ENCODE peak calls at places on chromosome 22, in four cellular contexts. K is K562, J is H1, V is HCT116. C is an unnamed sample.

GRCh38 chr22:28151241-28151640 is 232.2 kb upstream of the PITPNB start:
- DNase-seq in K (no peak), V (no peak), J (no peak), C (no peak)

GRCh38 chr22:22111267-22111751 is 128.7 kb upstream of the TOP3B start:
- DNase-seq in V (no peak), J (no peak), K (peak; percentile 89), C (no peak)

GRCh38 chr22:41094036-41094435 is 1.6 kb downstream of the EP300 start:
- DNase-seq in J (no peak), V (no peak), K (no peak), C (peak; percentile 16)

GRCh38 chr22:24183321-24184031 is 2.2 kb downstream of the SUSD2 start:
- DNase-seq in K (no peak), V (no peak), J (no peak), C (no peak)

GRCh38 chr22:23684561-23685031 is 6.2 kb upstream of the RGL4 start:
- DNase-seq in K (peak; percentile 85), J (no peak), V (no peak), C (no peak)

GRCh38 chr22:35274154-35274871 is 17.0 kb downstream of the HMGXB4 start:
- DNase-seq in J (no peak), K (no peak), V (no peak), C (no peak)

GRCh38 chr22:20578707-20579106 is 71.3 kb downstream of the MED15 start:
- DNase-seq in V (no peak), K (no peak), J (no peak), C (no peak)

GRCh38 chr22:28051787-28052356 is 132.8 kb upstream of the PITPNB start:
- DNase-seq in V (peak; percentile 29), K (peak; percentile 43), J (peak; percentile 92), C (peak; percentile 48)

GRCh38 chr22:37474447-37475090 is 11.6 kb downstream of the MFNG start:
- DNase-seq in V (no peak), J (no peak), K (no peak), C (no peak)

GRCh38 chr22:45769569-45770210 is 98.1 kb downstream of the ATXN10 start:
- DNase-seq in K (no peak), V (no peak), J (no peak), C (no peak)
- TF ChIP-seq JUND in K (no peak), V (no peak), J (no peak), C (no peak)

DNA sequence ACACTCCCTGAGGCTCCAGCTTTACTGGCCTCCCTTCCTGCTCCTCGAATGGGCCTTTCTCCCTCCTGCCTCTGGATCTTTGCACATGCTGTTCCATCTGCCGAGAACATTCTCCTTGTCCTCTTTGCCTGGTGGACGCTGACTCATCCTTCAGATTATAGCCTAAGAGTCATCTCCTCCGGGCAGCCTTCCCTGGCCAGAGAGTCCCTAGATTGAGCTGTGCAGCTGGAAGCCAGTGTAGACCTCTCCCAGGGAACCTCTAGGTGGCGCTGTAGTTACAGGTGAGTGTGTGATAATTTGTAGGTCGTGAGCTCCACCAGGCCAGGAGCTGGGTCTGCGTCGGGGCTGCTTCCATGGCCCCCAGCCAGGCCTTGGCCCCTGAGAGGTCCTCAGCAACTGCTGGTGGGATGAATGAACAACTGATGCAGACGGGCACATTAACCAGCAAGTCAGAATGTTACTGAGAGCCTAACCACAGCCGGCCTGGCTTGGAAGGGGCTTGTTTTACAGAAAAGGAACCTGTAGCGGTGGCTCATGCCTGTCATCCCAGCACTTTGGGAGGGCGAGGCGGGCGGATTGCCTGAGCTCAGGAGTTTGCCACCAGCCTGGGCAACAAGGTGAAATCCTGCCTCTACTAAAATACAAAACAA is 8.7 kb downstream of the PNPLA5 start:
- DNase-seq in V (peak; percentile 81), K (peak; percentile 73), J (peak; percentile 84), C (peak; percentile 74)
- TF ChIP-seq JUND in V (no peak), K (peak; percentile 76), J (peak; percentile 51), C (no peak)

GRCh38 chr22:36330655-36331305 is 57.0 kb downstream of the MYH9 start:
- DNase-seq in J (no peak), K (no peak), V (no peak), C (no peak)
- TF ChIP-seq JUND in J (no peak), K (peak; percentile 54), V (no peak), C (no peak)

DNA sequence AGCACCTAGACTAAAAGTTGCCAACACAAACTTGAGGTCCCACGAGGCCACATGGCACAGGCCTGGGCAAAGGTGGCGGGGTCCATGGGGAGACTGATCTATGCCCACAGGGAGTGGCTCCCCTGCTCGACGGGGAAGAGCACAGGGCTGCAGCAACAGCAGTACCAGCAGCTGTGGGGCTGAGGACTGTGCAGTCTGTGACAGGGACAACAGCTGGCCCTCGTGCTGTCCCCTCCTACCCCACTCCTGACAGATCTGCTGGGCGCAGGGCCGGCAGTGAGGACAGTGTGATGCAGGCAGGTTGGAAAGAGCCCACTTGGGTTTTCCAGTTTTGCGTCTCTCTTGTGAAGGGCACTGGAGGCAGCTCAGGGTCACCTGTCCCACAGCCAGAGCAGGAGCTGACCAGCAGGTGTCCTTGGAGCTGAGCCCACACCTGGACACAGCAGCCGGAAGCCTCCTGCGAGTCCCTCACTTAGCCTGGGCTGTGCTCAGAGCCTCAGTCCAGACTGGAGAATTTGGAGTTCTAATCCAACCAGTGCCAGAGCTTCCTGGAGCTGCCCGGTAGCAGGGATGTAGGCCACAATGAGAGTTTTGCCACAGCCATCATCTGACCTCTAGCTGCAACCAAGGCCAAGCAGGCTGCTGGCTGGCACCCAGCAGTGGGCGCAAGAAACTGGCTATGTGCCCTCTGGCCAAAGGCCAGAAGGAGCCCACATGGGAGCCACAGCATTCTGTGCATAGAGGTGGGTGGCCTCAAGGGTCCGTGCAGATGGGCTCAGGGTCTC is 3.6 kb upstream of the GAS2L1 start:
- DNase-seq in J (peak; percentile 54), K (no peak), V (no peak), C (no peak)
- TF ChIP-seq JUND in J (no peak), K (no peak), V (no peak), C (no peak)

GRCh38 chr22:39932166-39932565 is 28.0 kb upstream of the TMA7B start:
- DNase-seq in K (no peak), V (no peak), J (no peak), C (no peak)

GRCh38 chr22:39935116-39935515 is 25.1 kb upstream of the TMA7B start:
- DNase-seq in V (no peak), K (no peak), J (no peak), C (no peak)

GRCh38 chr22:39931271-39931670 is 28.9 kb upstream of the TMA7B start:
- DNase-seq in K (no peak), V (no peak), J (no peak), C (no peak)

GRCh38 chr22:39933741-39934140 is 26.5 kb upstream of the TMA7B start:
- DNase-seq in V (no peak), K (no peak), J (no peak), C (no peak)

GRCh38 chr22:39932918-39933649 is 27.1 kb upstream of the TMA7B start:
- DNase-seq in J (peak; percentile 86), K (peak; percentile 71), V (peak; percentile 35), C (peak; percentile 56)
- TF ChIP-seq JUND in J (peak; percentile 36), K (no peak), V (no peak), C (no peak)

GRCh38 chr22:33798401-33798800 is 121.9 kb downstream of the LARGE1 start:
- DNase-seq in V (no peak), K (no peak), J (no peak), C (no peak)
- TF ChIP-seq JUND in V (no peak), K (no peak), J (no peak), C (no peak)

C was measured in T47D.